ENCODE peak calls at places on chromosome 9, in six cellular contexts. L is tibial nerve, H is pancreas, O is body of pancreas, N is brain microvascular endothelial cell, T is ovary. X is an unnamed sample.

GRCh38 chr9:101512116-101512515 is 21.5 kb upstream of the RNF20 start:
- DNase-seq in O (no peak), T (no peak), N (no peak), H (no peak), L (no peak), X (no peak)

GRCh38 chr9:134179918-134180785 is 15.8 kb upstream of the RNU6ATAC start:
- DNase-seq in H (peak; percentile 60), O (no peak), L (no peak), T (peak; percentile 50), N (no peak), X (no peak)

GRCh38 chr9:123353984-123354591 is 1.9 kb upstream of the CRB2 start:
- DNase-seq in O (peak; percentile 65), L (peak; percentile 50), T (peak; percentile 70), N (peak; percentile 37), H (no peak), X (peak; percentile 70)

GRCh38 chr9:86281577-86282076 is 711 bp downstream of the ISCA1 start:
- DNase-seq in H (no peak), L (no peak), O (no peak), T (no peak), N (no peak), X (no peak)

GRCh38 chr9:125476645-125477044 is 215.0 kb downstream of the GAPVD1 start:
- DNase-seq in T (no peak), N (no peak), O (no peak), H (no peak), L (no peak), X (no peak)

GRCh38 chr9:79682076-79682736 is 110.4 kb downstream of the TLE4 start:
- DNase-seq in H (no peak), T (no peak), L (no peak), N (no peak), O (no peak), X (no peak)

GRCh38 chr9:29332789-29333188 is 1759.5 kb upstream of the C9orf72 start:
- DNase-seq in L (no peak), O (no peak), N (peak; percentile 53), H (no peak), T (no peak), X (peak; percentile 62)

GRCh38 chr9:122389799-122390481 is 19.1 kb downstream of the PTGS1 start:
- DNase-seq in H (no peak), O (no peak), T (no peak), N (no peak), L (no peak), X (no peak)

GRCh38 chr9:107328510-107328909 is 45.4 kb downstream of the RAD23B start:
- DNase-seq in T (no peak), H (no peak), L (no peak), N (no peak), O (no peak), X (no peak)

GRCh38 chr9:98085955-98086354 is 29.4 kb downstream of the NANS start:
- DNase-seq in T (no peak), H (no peak), L (no peak), N (no peak), O (no peak), X (no peak)

GRCh38 chr9:131620764-131621520 is 75.6 kb downstream of the PRRT1B start:
- DNase-seq in H (no peak), O (no peak), L (no peak), T (no peak), N (no peak), X (no peak)

GRCh38 chr9:84137968-84138367 is 157.4 kb downstream of the RMI1 start:
- DNase-seq in N (no peak), T (no peak), H (no peak), L (no peak), O (no peak), X (no peak)

GRCh38 chr9:124297915-124298645 is 40.3 kb downstream of the NEK6 start:
- DNase-seq in H (no peak), O (no peak), L (no peak), N (no peak), T (no peak), X (no peak)

GRCh38 chr9:131045300-131046092 is 36.5 kb downstream of the LAMC3 start:
- DNase-seq in H (no peak), N (no peak), T (no peak), O (no peak), L (no peak), X (no peak)

GRCh38 chr9:133934512-133935221 is 57.5 kb downstream of the VAV2 start:
- DNase-seq in T (no peak), H (peak; percentile 61), L (no peak), O (no peak), N (no peak), X (no peak)

GRCh38 chr9:29669613-29670012 is 2096.3 kb upstream of the C9orf72 start:
- DNase-seq in T (no peak), L (no peak), H (no peak), O (peak; percentile 22), N (no peak), X (no peak)

GRCh38 chr9:98795970-98796363 is 388 bp downstream of the ANKS6 start:
- DNase-seq in H (peak; percentile 78), N (no peak), O (peak; percentile 50), L (no peak), T (peak; percentile 59), X (no peak)

GRCh38 chr9:135343733-135344522 is 135.7 kb upstream of the PPP1R26 start:
- DNase-seq in N (peak; percentile 26), L (peak; percentile 16), T (peak; percentile 80), O (peak; percentile 72), H (peak; percentile 91), X (peak; percentile 87)

GRCh38 chr9:127014210-127014609 is 99.6 kb downstream of the RALGPS1 start:
- DNase-seq in L (peak; percentile 1), N (no peak), T (no peak), O (no peak), H (no peak), X (no peak)

GRCh38 chr9:93651521-93651950 is 75.2 kb downstream of the PHF2 start:
- DNase-seq in L (no peak), T (no peak), O (no peak), H (peak; percentile 28), N (no peak), X (no peak)

GRCh38 chr9:8365466-8366160 is 566.0 kb upstream of the DMAC1 start:
- DNase-seq in O (no peak), L (no peak), H (no peak), T (no peak), N (no peak), X (no peak)

GRCh38 chr9:126528967-126529366 is 84.8 kb upstream of the LMX1B start:
- DNase-seq in O (no peak), H (no peak), T (no peak), N (no peak), L (no peak), X (no peak)

GRCh38 chr9:77946969-77947368 is 84.6 kb downstream of the GNAQ start:
- DNase-seq in N (no peak), H (no peak), O (no peak), L (no peak), T (no peak), X (peak; percentile 34)

GRCh38 chr9:5430912-5431311 is 6.8 kb downstream of the PLGRKT start:
- DNase-seq in T (no peak), H (no peak), O (no peak), N (no peak), L (no peak), X (no peak)
- TF ChIP-seq CTCF in T (no peak), H (no peak), O (no peak), N (peak; percentile 42), L (no peak), X (no peak)

DNA sequence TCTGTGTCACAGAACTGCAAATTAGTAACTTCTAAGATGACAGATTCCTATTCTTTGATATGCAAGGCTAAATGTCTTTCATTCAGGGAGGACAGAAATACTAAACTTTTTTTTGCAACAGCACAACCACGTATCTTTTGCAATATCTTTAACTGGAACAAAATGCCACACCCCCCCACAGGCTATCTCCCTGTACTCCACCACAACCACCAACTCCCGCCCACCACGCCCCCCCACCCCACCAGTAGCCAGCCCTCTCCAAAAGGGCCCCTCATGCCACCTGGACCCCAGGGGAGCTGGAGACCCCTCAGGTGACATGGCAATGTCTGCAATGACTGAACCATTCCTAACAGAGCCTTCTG is 131.8 kb downstream of the ROR2 start:
- DNase-seq in T (no peak), N (no peak), H (no peak), O (no peak), L (no peak), X (no peak)
- H3K4me3 ChIP-seq in T (no peak overlapping the region), N (no peak overlapping the region), H (no peak overlapping the region), O (no peak overlapping the region), L (no peak overlapping the region), X (no peak overlapping the region)

GRCh38 chr9:129436751-129437625 is 183.9 kb downstream of the C9orf50 start:
- DNase-seq in O (peak; percentile 82), T (peak; percentile 90), N (no peak), L (peak; percentile 48), H (peak; percentile 89), X (peak; percentile 67)

GRCh38 chr9:129437626-129438323 is 183.1 kb downstream of the C9orf50 start:
- DNase-seq in T (peak; percentile 71), O (peak; percentile 36), H (peak; percentile 79), L (no peak), N (no peak), X (no peak)

GRCh38 chr9:129435996-129436676 is 184.8 kb downstream of the C9orf50 start:
- DNase-seq in H (peak; percentile 79), T (no peak), L (no peak), O (no peak), N (no peak), X (no peak)

GRCh38 chr9:129434187-129434586 is 186.7 kb downstream of the C9orf50 start:
- DNase-seq in T (no peak), N (no peak), L (no peak), H (no peak), O (no peak), X (peak; percentile 32)

DNA sequence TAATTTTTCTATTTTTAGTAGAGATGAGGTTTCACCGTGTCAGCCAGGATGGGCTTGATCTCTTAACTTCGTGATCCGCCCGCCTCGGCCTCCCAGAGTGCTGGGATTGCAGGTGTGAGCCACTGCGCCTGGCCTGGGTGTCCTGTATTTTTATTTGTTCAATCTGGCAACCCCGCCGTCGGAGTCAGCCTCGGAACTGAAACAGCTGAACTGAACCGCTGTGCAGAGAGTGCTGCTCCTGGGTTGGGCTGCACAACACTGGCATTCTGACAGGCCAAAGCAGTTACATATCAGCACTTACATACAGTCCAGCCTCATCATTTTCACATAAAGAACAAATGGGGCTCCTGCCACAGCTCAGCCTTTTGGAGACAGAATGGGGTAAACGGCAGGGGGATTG is 185.6 kb downstream of the C9orf50 start:
- DNase-seq in N (no peak), O (no peak), L (no peak), H (no peak), T (no peak), X (no peak)
- H3K27ac ChIP-seq in N (no peak overlapping the region), O (no peak overlapping the region), L (no peak overlapping the region), H (no peak overlapping the region), T (no peak overlapping the region), X (no peak overlapping the region)

DNA sequence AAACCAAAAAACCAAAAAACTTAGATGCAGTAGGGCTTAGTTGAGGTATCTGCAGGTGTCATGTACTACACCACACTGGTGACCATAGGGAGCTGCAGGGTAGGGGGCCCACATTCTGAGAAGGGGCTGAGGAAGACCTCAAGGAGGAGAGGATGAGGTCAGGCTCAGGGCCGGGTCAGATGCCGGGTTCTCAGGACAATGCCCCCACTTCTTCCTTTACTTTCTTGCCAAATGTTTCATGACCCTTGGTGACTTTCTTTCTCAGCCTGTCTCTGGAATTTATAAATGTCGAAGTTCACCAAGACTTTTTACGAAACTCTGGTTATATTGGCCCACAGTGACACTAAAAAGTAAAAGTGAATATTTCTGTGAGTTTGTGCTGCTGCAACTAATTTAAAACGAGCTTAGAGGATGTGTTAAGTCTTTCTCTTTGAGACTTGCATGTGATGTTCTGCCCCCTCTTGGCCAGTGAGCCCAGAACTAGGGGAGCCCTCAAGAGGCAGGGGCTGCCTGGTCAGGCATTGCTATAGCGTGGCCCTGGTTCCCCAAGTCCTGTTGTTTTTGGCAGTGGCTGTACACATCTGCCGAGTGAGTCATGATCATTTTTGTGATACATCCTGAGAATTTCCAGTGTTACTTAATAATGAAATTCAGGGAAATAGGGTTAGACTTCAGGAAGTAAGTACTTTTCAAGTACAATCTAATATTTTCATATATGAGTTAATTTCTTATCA is 11.2 kb downstream of the ACO1 start:
- DNase-seq in T (peak; percentile 50), N (peak; percentile 93), L (peak; percentile 70), O (peak; percentile 41), H (no peak), X (peak; percentile 10)
- TF ChIP-seq CTCF in T (no peak), N (peak; percentile 72), L (no peak), O (no peak), H (no peak), X (no peak)